ENCODE peak calls at places on chromosome 12, in ten cellular contexts. S, V, Q, Z, J, A, M, C, D and P are unnamed samples.

GRCh38 chr12:750356-751191 is 1.8 kb upstream of the WNK1 start:
- DNase-seq in S (no peak), V (no peak), Q (no peak), Z (no peak), J (no peak), A (no peak), M (no peak), C (no peak), D (peak; percentile 12), P (no peak)

GRCh38 chr12:11186837-11187236 is at the start of gene TAS2R42:
- DNase-seq in S (no peak), V (no peak), Q (no peak), Z (no peak), J (no peak), A (no peak), M (no peak), C (no peak), D (no peak), P (no peak)

GRCh38 chr12:71426030-71426570 is 13.5 kb upstream of the LGR5 start:
- DNase-seq in S (no peak), V (no peak), Q (no peak), Z (no peak), J (no peak), A (no peak), M (no peak), C (no peak), D (no peak), P (no peak)

GRCh38 chr12:57546438-57547365 is at the start of gene DCTN2:
- DNase-seq in S (peak; percentile 95), V (peak; percentile 99), Q (peak; percentile 96), Z (peak; percentile 96), J (peak; percentile 97), A (peak; percentile 97), M (peak; percentile 94), C (peak; percentile 96), D (peak; percentile 99), P (peak; percentile 97)

GRCh38 chr12:129902371-129903091 is 1.3 kb downstream of the TMEM132D start:
- DNase-seq in S (no peak), V (no peak), Q (no peak), Z (no peak), J (no peak), A (no peak), M (no peak), C (no peak), D (no peak), P (no peak)

GRCh38 chr12:16685107-16685506 is 79.1 kb upstream of the LMO3 start:
- DNase-seq in S (no peak), V (peak; percentile 29), Q (no peak), Z (peak; percentile 1), J (no peak), A (no peak), M (no peak), C (no peak), D (peak; percentile 20), P (no peak)

GRCh38 chr12:114993202-114993601 is 309.2 kb upstream of the TBX3 start:
- DNase-seq in S (no peak), V (no peak), Q (no peak), Z (peak; percentile 41), J (no peak), A (no peak), M (no peak), C (no peak), D (no peak), P (no peak)

GRCh38 chr12:4355843-4356327 is 23.6 kb downstream of the FGF23 start:
- DNase-seq in S (no peak), V (peak; percentile 62), Q (no peak), Z (peak; percentile 8), J (no peak), A (no peak), M (peak; percentile 28), C (peak; percentile 19), D (peak; percentile 18), P (peak; percentile 84)

GRCh38 chr12:69442894-69443293 is 27.3 kb upstream of the FRS2 start:
- DNase-seq in S (no peak), V (no peak), Q (no peak), Z (peak; percentile 74), J (no peak), A (no peak), M (no peak), C (peak; percentile 81), D (peak; percentile 64), P (no peak)

GRCh38 chr12:30753233-30753632 is 1.5 kb downstream of the CAPRIN2 start:
- DNase-seq in S (no peak), V (peak; percentile 79), Q (no peak), Z (peak; percentile 39), J (no peak), A (no peak), M (peak; percentile 56), C (peak; percentile 52), D (peak; percentile 67), P (peak; percentile 16)

GRCh38 chr12:2588345-2588744 is 206.4 kb upstream of the FKBP4 start:
- DNase-seq in S (no peak), V (no peak), Q (no peak), Z (no peak), J (no peak), A (no peak), M (no peak), C (no peak), D (no peak), P (no peak)
- H3K4me3 ChIP-seq in S (no peak overlapping the region), V (no peak overlapping the region), Q (no peak overlapping the region), Z (no peak overlapping the region), J (no peak overlapping the region), A (no peak overlapping the region), M (no peak overlapping the region), C (no peak overlapping the region), D (no peak overlapping the region), P (no peak overlapping the region)

DNA sequence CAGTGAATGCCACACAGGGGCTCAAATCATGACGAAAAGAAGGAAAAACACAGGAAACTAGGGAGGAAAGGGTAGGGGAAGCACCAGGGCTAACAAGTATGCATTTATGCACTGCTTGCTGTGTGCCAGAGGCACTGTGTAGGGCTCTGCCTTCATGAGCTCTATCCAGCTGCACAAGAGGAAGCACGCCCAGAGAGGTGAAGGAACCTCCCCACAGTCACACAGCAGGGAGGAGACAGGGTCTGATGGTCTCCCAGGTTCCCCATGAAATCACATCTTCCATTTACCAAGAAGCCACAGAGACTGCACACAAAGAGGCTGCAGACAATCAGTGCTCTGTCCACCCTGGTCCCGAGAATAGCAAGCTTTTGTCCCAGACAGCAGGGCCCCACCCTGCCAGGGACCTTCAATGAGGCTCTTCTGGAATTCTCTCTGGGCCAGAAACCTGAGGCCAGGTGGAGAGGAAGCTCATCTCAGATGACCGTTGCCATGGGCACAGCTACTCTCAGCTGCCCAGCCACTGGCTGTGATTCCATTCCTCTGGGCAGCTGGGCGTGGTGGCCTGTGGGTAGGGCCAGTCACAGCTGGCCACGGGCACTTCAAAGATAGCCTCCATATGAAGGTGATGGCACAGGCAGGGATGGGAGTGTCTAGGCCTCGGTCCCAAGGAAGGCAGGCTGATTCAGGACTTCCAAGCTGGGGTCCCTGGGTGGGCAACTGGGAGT is 7.3 kb upstream of the TRPV4 start:
- DNase-seq in S (no peak), V (no peak), Q (no peak), Z (no peak), J (no peak), A (no peak), M (peak; percentile 59), C (no peak), D (peak; percentile 29), P (no peak)
- H3K27ac ChIP-seq in S (no peak overlapping the region), V (no peak overlapping the region), Q (no peak overlapping the region), Z (no peak overlapping the region), J (no peak overlapping the region), A (no peak overlapping the region), M (no peak overlapping the region), C (no peak overlapping the region), D (no peak overlapping the region), P (no peak overlapping the region)

DNA sequence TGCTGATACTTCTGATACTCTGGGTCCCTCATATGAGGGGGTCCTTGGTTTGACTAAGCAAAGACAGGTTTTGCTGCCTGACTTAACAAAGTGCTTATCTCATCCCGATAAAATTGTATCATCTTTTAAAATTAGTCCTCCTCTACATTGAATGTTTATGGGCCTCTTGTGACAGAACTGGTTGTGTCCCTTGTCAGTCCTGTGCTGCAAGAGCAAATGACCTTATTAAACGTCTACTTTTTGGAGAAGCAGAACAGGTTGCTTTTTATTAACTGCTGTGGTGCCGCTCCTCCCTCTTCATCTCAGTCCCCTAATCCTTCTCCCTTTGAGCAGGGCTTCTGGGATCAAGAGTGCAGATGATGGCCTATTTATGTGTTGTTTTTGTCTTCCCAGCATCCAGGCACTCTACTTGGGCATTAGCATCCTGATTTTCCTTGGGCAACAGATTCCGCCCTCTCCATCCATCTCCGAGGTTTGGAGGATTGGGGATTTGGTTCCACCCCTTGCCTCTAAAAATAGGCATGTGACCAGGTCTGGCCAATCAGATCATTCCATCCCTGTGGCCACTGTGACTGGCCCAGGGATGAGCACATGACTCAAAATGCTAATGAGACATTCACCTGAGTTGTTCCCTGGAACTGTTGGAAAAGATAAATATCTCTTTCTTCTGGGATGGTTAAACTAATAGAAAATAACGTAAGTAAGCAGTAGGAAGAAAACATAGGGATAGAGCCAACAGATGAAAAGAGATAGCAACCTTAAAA is 2.9 kb upstream of the DENR start:
- DNase-seq in S (no peak), V (peak; percentile 48), Q (no peak), Z (no peak), J (no peak), A (no peak), M (no peak), C (no peak), D (no peak), P (no peak)
- H3K4me3 ChIP-seq in S (no peak overlapping the region), V (no peak overlapping the region), Q (no peak overlapping the region), Z (no peak overlapping the region), J (no peak overlapping the region), A (no peak overlapping the region), M (no peak overlapping the region), C (no peak overlapping the region), D (no peak overlapping the region), P (no peak overlapping the region)

GRCh38 chr12:124725099-124725498 is 138.6 kb downstream of the SCARB1 start:
- DNase-seq in S (no peak), V (no peak), Q (no peak), Z (no peak), J (no peak), A (no peak), M (no peak), C (no peak), D (no peak), P (no peak)

GRCh38 chr12:124727922-124728321 is 135.7 kb downstream of the SCARB1 start:
- DNase-seq in S (no peak), V (peak; percentile 23), Q (no peak), Z (no peak), J (no peak), A (no peak), M (no peak), C (no peak), D (peak; percentile 32), P (no peak)

GRCh38 chr12:124725612-124726237 is 137.9 kb downstream of the SCARB1 start:
- DNase-seq in S (no peak), V (no peak), Q (no peak), Z (no peak), J (no peak), A (no peak), M (no peak), C (no peak), D (no peak), P (no peak)

GRCh38 chr12:124730455-124730932 is 133.2 kb downstream of the SCARB1 start:
- DNase-seq in S (peak; percentile 50), V (no peak), Q (no peak), Z (peak; percentile 73), J (peak; percentile 76), A (no peak), M (peak; percentile 91), C (peak; percentile 37), D (peak; percentile 42), P (no peak)

DNA sequence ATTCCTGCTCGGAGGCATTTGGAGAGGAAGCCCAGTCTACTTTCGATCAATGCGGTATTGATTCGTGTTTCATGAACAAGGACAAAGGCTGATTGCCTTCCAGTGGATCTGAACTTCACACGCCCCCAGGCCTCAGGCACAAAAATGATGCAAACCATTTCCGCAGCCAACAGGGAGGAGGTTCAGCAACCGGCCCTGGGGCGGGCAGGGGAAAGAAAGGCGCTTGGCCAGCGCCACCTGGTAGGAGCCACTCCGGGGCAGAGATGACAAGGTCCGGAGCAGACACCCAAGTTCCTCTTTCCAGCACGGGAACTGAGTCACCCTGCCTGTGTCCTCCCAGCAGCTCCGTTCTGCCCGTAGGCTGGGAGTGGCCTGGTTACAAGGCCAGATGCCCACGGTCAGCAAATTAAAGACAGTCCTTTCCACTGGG is 136.4 kb downstream of the SCARB1 start:
- DNase-seq in S (peak; percentile 72), V (no peak), Q (peak; percentile 87), Z (no peak), J (peak; percentile 56), A (peak; percentile 90), M (peak; percentile 67), C (peak; percentile 86), D (peak; percentile 93), P (no peak)
- H3K27ac ChIP-seq in S (peak overlapping the region; percentile 73), V (peak overlapping the region; percentile 28), Q (peak overlapping the region; percentile 74), Z (peak overlapping the region; percentile 14), J (no peak overlapping the region), A (peak overlapping the region; percentile 50), M (no peak overlapping the region), C (peak overlapping the region; percentile 80), D (peak overlapping the region; percentile 81), P (no peak overlapping the region)